ENCODE peak calls at places on chromosomes 13 and 19, in five cellular contexts. One of them, this sample, is unnamed.

GRCh38 chr13:67443901-67444300 is 213.8 kb upstream of the PCDH9 start:
- DNase-seq in NCI-H460: no peak
- DNase-seq in neural progenitor cell: no peak
- DNase-seq in GF-D8: no peak
- DNase-seq in H1: no peak
- DNase-seq in this sample: no peak

GRCh38 chr13:34255695-34256094 is 437.7 kb downstream of the RFC3 start:
- DNase-seq in GF-D8: no peak
- DNase-seq in H1: no peak
- DNase-seq in NCI-H460: no peak
- DNase-seq in neural progenitor cell: no peak
- DNase-seq in this sample: no peak

GRCh38 chr19:50333737-50334617 is 4.8 kb upstream of the KCNC3 start:
- DNase-seq in NCI-H460: no peak
- DNase-seq in H1: peak
- DNase-seq in GF-D8: peak
- DNase-seq in neural progenitor cell: peak
- DNase-seq in this sample: peak

GRCh38 chr13:44576396-44577235 is 486 bp upstream of the TSC22D1 start:
- DNase-seq in GF-D8: no peak
- DNase-seq in NCI-H460: no peak
- DNase-seq in neural progenitor cell: peak
- DNase-seq in H1: no peak
- DNase-seq in this sample: peak

GRCh38 chr13:94667190-94667589 is 45.2 kb downstream of the SOX21 start:
- DNase-seq in GF-D8: no peak
- DNase-seq in NCI-H460: no peak
- DNase-seq in neural progenitor cell: no peak
- DNase-seq in H1: no peak
- DNase-seq in this sample: no peak

GRCh38 chr13:111492341-111492945 is 172.0 kb downstream of the TEX29 start:
- DNase-seq in GF-D8: no peak
- DNase-seq in NCI-H460: no peak
- DNase-seq in neural progenitor cell: no peak
- DNase-seq in H1: no peak
- DNase-seq in this sample: no peak

GRCh38 chr19:51887522-51888498 is at the start of gene ZNF577:
- DNase-seq in neural progenitor cell: peak
- DNase-seq in H1: peak
- DNase-seq in NCI-H460: no peak
- DNase-seq in GF-D8: peak
- DNase-seq in this sample: peak

GRCh38 chr13:98300956-98301641 is 124.0 kb upstream of the RNF113B start:
- DNase-seq in H1: no peak
- DNase-seq in GF-D8: no peak
- DNase-seq in NCI-H460: peak
- DNase-seq in neural progenitor cell: no peak
- DNase-seq in this sample: no peak

GRCh38 chr19:12959482-12959881 is 2.5 kb upstream of the GADD45GIP1 start:
- DNase-seq in neural progenitor cell: no peak
- DNase-seq in GF-D8: no peak
- DNase-seq in H1: no peak
- DNase-seq in NCI-H460: no peak
- DNase-seq in this sample: no peak

GRCh38 chr13:98972627-98973026 is 5.2 kb downstream of the DOCK9 start:
- DNase-seq in GF-D8: no peak
- DNase-seq in neural progenitor cell: peak
- DNase-seq in H1: no peak
- DNase-seq in NCI-H460: no peak
- DNase-seq in this sample: no peak

GRCh38 chr13:93577105-93577504 is 350.5 kb downstream of the GPC6 start:
- DNase-seq in neural progenitor cell: no peak
- DNase-seq in GF-D8: no peak
- DNase-seq in NCI-H460: no peak
- DNase-seq in H1: no peak
- DNase-seq in this sample: no peak

GRCh38 chr13:30738526-30738925 is 3.2 kb downstream of the ALOX5AP start:
- DNase-seq in GF-D8: no peak
- DNase-seq in H1: no peak
- DNase-seq in neural progenitor cell: peak
- DNase-seq in NCI-H460: no peak
- DNase-seq in this sample: peak

GRCh38 chr19:5949792-5950305 is 28.1 kb downstream of the RANBP3 start:
- DNase-seq in GF-D8: no peak
- DNase-seq in neural progenitor cell: no peak
- DNase-seq in NCI-H460: no peak
- DNase-seq in H1: no peak
- DNase-seq in this sample: no peak

GRCh38 chr19:14441041-14441938 is 8.2 kb downstream of the PKN1 start:
- DNase-seq in neural progenitor cell: no peak
- DNase-seq in H1: no peak
- DNase-seq in NCI-H460: no peak
- DNase-seq in GF-D8: no peak
- DNase-seq in this sample: no peak

GRCh38 chr19:20660473-20660872 is 898 bp downstream of the ZNF626 start:
- DNase-seq in H1: no peak
- DNase-seq in GF-D8: no peak
- DNase-seq in neural progenitor cell: peak
- DNase-seq in NCI-H460: no peak
- DNase-seq in this sample: no peak

GRCh38 chr13:101930331-101930730 is 471.5 kb downstream of the FGF14 start:
- DNase-seq in neural progenitor cell: no peak
- DNase-seq in GF-D8: no peak
- DNase-seq in NCI-H460: no peak
- DNase-seq in H1: no peak
- DNase-seq in this sample: no peak

GRCh38 chr19:3970808-3971598 is at the start of gene DAPK3:
- DNase-seq in NCI-H460: peak
- DNase-seq in GF-D8: peak
- DNase-seq in H1: peak
- DNase-seq in neural progenitor cell: peak
- DNase-seq in this sample: peak

GRCh38 chr19:862529-863304 is 3.3 kb downstream of the CFD start:
- DNase-seq in GF-D8: no peak
- DNase-seq in neural progenitor cell: peak
- DNase-seq in NCI-H460: no peak
- DNase-seq in H1: peak
- DNase-seq in this sample: peak

GRCh38 chr13:102028846-102029245 is 373.0 kb downstream of the FGF14 start:
- DNase-seq in NCI-H460: no peak
- DNase-seq in H1: no peak
- DNase-seq in neural progenitor cell: no peak
- DNase-seq in GF-D8: no peak
- DNase-seq in this sample: no peak

GRCh38 chr19:2567580-2567979 is 91.7 kb downstream of the GADD45B start:
- DNase-seq in neural progenitor cell: no peak
- DNase-seq in NCI-H460: no peak
- DNase-seq in H1: no peak
- DNase-seq in GF-D8: peak
- DNase-seq in this sample: no peak

GRCh38 chr13:110615005-110615321 is 382 bp upstream of the NAXD start:
- DNase-seq in H1: no peak
- DNase-seq in GF-D8: no peak
- DNase-seq in neural progenitor cell: no peak
- DNase-seq in NCI-H460: no peak
- DNase-seq in this sample: no peak

GRCh38 chr13:35699805-35700204 is 223.3 kb upstream of the MAB21L1 start:
- DNase-seq in neural progenitor cell: no peak
- DNase-seq in NCI-H460: no peak
- DNase-seq in GF-D8: no peak
- DNase-seq in H1: no peak
- DNase-seq in this sample: no peak